ENCODE peak calls at places on chromosomes 7 and 10, in four cellular contexts. G is keratinocyte, O is GM12878, N is fibroblast of lung. I is an unnamed sample.
A peak's percentile ranks its signal among the peaks of the same experiment; 100 is the strongest.

GRCh38 chr7:77399838-77400237 is 16.3 kb downstream of the GSAP start:
- DNase-seq in G (no peak), N (no peak), O (no peak), I (no peak)

GRCh38 chr10:30062582-30062981 is 3.2 kb upstream of the JCAD start:
- DNase-seq in O (no peak), N (no peak), G (no peak), I (no peak)

GRCh38 chr10:133282846-133283390 is 6.2 kb upstream of the ADAM8 start:
- DNase-seq in N (no peak), O (no peak), G (no peak), I (no peak)

GRCh38 chr7:63925626-63926460 is 72.8 kb upstream of the ZNF722 start:
- DNase-seq in N (peak; percentile 2), G (peak; percentile 11), O (no peak), I (peak; percentile 1)

GRCh38 chr7:45089314-45089891 is 634 bp upstream of the NACAD start:
- DNase-seq in N (peak; percentile 58), O (no peak), G (no peak), I (peak; percentile 67)

GRCh38 chr7:32937344-32938174 is 19.7 kb upstream of the FKBP9 start:
- DNase-seq in G (no peak), N (peak; percentile 23), O (no peak), I (peak; percentile 47)

GRCh38 chr7:40220421-40220911 is 85.7 kb downstream of the SUGCT start:
- DNase-seq in G (peak; percentile 40), N (peak; percentile 72), O (no peak), I (no peak)

GRCh38 chr7:101235050-101235449 is 2.6 kb downstream of the CLDN15 start:
- DNase-seq in N (no peak), O (no peak), G (no peak), I (no peak)

GRCh38 chr7:27171636-27172387 is 2.3 kb downstream of the HOXA10 start:
- DNase-seq in N (no peak), G (no peak), O (no peak), I (no peak)
- TF ChIP-seq EZH2 in N (peak; percentile 80), G (no peak), O (no peak), I (no peak)

GRCh38 chr10:102410427-102411073 is 8.0 kb downstream of the PSD start:
- DNase-seq in G (no peak), N (peak; percentile 28), O (no peak), I (peak; percentile 48)
- H3K4me3 ChIP-seq in G (peak overlapping the region; percentile 5), N (no peak overlapping the region), O (no peak overlapping the region), I (peak overlapping the region; percentile 61)

GRCh38 chr10:45373003-45373782 is 823 bp upstream of the ALOX5 start:
- DNase-seq in N (no peak), O (no peak), G (no peak), I (no peak)
- TF ChIP-seq EZH2 in N (peak; percentile 75), O (no peak), G (no peak), I (peak; percentile 86)

GRCh38 chr7:131522325-131522920 is 34.0 kb downstream of the PODXL start:
- DNase-seq in G (no peak), O (no peak), N (no peak), I (no peak)
- H3K4me3 ChIP-seq in G (no peak overlapping the region), O (peak overlapping the region; percentile 9), N (no peak overlapping the region), I (no peak overlapping the region)

GRCh38 chr7:65269150-65269856 is 104.4 kb upstream of the ZNF92 start:
- DNase-seq in O (peak; percentile 73), N (peak; percentile 84), G (no peak), I (peak; percentile 98)
- TF ChIP-seq EZH2 in O (no peak), N (no peak), G (no peak), I (no peak)

DNA sequence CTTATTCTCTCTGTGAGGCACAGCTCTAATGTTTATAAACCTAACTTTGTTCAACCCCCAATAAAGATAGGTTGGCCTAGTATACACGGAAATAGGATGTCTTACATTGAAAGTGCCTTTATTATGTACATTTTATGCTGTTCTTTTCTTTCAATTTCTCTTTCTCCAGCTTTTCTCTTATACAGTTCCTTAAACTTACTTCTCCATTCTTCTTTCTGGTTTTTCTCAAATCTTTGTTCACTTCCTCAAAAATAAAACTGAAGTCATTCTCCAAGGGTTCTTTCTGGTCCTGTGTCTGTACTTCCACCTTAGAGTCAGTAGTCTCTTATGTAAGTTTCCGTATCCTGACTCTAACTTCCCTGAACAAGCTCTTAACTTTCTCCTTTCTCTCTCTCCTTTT is 29.2 kb upstream of the NAMPT start:
- DNase-seq in G (no peak), N (no peak), O (no peak), I (no peak)
- H3K4me3 ChIP-seq in G (no peak overlapping the region), N (no peak overlapping the region), O (no peak overlapping the region), I (no peak overlapping the region)

GRCh38 chr7:27098493-27099223 is 2.9 kb upstream of the HOXA1 start:
- DNase-seq in N (peak; percentile 69), G (no peak), O (no peak), I (no peak)
- TF ChIP-seq EZH2 in N (no peak), G (no peak), O (no peak), I (peak; percentile 99)

DNA sequence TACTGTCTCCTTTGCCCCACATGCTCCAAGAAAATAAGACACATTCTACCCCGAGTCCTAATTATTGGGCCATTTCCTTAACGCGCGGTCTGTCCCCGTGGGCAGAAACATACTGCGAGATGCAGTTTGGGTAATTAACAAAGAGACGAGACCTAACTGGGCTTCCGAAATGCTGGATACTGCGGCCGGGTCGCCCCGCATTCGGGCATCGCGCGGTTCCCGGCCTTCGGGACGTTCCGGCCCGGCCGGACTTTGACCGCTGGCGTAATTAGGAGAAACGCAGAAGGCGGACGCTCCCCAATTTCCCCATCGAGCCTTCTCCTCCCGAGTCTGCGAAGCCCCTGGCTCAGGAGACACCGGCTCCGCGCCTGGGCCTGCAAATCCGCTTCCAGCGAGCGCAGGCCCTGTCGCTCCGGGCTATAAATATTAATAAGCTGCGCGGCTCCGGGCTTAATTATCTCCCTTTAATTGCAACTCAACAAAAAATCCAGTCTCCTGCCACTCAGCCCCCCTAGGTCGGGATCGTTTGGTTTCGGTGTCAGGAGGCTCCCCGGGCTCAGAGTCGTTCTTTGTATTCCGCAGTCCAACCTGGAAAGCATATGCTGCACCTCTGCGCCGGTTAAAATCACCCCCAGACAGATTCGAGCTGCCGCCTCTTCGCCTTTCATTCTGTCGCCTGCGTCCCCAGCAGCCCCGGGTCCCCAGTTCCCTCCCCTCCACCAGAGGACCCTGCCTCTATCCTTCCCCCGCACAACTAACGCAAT is 131.5 kb downstream of the SPAG6 start:
- DNase-seq in O (no peak), G (no peak), N (no peak), I (no peak)
- H3K4me3 ChIP-seq in O (peak overlapping the region; percentile 66), G (no peak overlapping the region), N (no peak overlapping the region), I (no peak overlapping the region)

GRCh38 chr10:5684318-5684970 is at the start of gene TASOR2:
- DNase-seq in O (peak; percentile 96), G (peak; percentile 74), N (peak; percentile 95), I (peak; percentile 98)

GRCh38 chr10:5681930-5682329 is 2.7 kb upstream of the TASOR2 start:
- DNase-seq in G (no peak), O (no peak), N (no peak), I (no peak)

GRCh38 chr10:5683065-5683464 is 1.6 kb upstream of the TASOR2 start:
- DNase-seq in N (no peak), G (no peak), O (no peak), I (no peak)

GRCh38 chr10:5685764-5686240 is 1.2 kb downstream of the TASOR2 start:
- DNase-seq in N (peak; percentile 29), O (no peak), G (no peak), I (peak; percentile 29)

DNA sequence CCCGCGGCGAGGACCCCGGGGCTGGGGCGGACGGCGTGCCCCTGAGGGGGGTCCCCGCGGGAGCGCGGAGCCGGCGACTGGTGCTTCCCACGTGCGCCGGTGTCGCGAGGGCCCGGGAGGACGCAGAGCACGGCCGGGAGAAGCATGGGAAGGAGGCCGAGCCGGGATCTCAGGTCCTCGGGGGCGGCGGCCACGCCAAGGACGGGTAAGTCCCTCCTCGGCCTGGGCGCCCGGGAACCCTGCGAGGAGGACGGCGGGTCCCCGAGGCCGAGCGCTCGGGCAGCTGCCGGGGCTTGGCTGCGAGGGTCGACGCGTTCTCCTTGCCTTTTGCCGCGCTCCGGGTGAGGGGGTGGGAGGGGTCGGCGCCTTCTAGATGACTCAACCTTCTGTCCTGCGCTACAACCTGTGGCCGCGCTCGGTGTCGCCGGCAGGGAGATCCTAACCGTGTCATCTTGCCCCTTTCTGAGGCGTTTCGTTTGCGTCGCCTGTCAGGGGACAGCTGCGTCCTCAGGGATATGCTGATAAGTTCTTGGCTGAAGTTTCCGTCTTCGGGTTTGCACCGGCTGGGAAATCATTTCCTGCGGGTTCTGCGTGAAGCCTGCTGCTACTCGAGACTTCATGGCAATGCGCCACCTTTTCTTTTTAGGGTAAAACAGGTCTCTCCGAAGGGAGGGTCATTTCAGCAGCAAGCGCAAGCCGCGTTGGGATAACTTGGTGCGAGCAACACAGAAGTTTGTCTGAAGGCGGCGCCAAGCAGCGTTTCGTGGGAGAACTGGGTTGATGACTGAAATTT is 529 bp downstream of the TASOR2 start:
- DNase-seq in N (peak; percentile 74), O (peak; percentile 26), G (peak; percentile 30), I (peak; percentile 86)
- TF ChIP-seq EZH2 in N (no peak), O (no peak), G (no peak), I (no peak)